ENCODE peak calls at places on chromosomes 2 and 18, in seven cellular contexts. P is ovary, X is tibial nerve, Z is dorsolateral prefrontal cortex, V is A549, L is H1, M is kidney epithelial cell. C is an unnamed sample.

GRCh38 chr2:166334800-166335199 is 40.9 kb downstream of the SCN9A start:
- DNase-seq in P (no peak), X (no peak), Z (no peak), V (no peak), L (no peak), M (no peak), C (no peak)

GRCh38 chr18:27120246-27120645 is 64.9 kb downstream of the CHST9 start:
- DNase-seq in P (no peak), X (no peak), Z (no peak), V (no peak), L (no peak), M (peak), C (no peak)

GRCh38 chr2:74005786-74006185 is 21.1 kb downstream of the TET3 start:
- DNase-seq in P (no peak), X (no peak), Z (no peak), V (no peak), L (no peak), M (no peak), C (no peak)

GRCh38 chr2:162116372-162116771 is 35.7 kb downstream of the GCG start:
- DNase-seq in P (no peak), X (no peak), Z (no peak), V (no peak), L (no peak), M (no peak), C (no peak)

GRCh38 chr2:68487773-68488355 is 20.5 kb downstream of the APLF start:
- DNase-seq in P (no peak), X (no peak), Z (no peak), V (peak), L (no peak), M (no peak), C (no peak)

GRCh38 chr2:44522846-44523245 is 161.1 kb downstream of the CAMKMT start:
- DNase-seq in P (no peak), X (no peak), Z (no peak), V (no peak), L (no peak), M (no peak), C (no peak)

GRCh38 chr18:35172009-35172408 is 68.8 kb upstream of the ZNF397 start:
- DNase-seq in P (no peak), X (no peak), Z (no peak), V (no peak), L (no peak), M (no peak), C (no peak)

GRCh38 chr2:39311469-39311868 is 67.7 kb upstream of the CDKL4 start:
- DNase-seq in P (no peak), X (no peak), Z (no peak), V (no peak), L (no peak), M (no peak), C (no peak)

GRCh38 chr2:217713395-217714267 is 289.2 kb downstream of the TNS1 start:
- DNase-seq in P (peak), X (peak), Z (peak), V (peak), L (peak), M (no peak), C (peak)

GRCh38 chr2:39488450-39488849 is 51.4 kb upstream of the MAP4K3 start:
- DNase-seq in P (peak), X (no peak), Z (no peak), V (no peak), L (no peak), M (peak), C (peak)

GRCh38 chr2:38218583-38218982 is 142.6 kb upstream of the CYP1B1 start:
- DNase-seq in P (no peak), X (no peak), Z (no peak), V (no peak), L (no peak), M (no peak), C (no peak)

GRCh38 chr2:120737802-120738516 is 2.3 kb downstream of the GLI2 start:
- DNase-seq in P (peak), X (no peak), Z (no peak), V (no peak), L (no peak), M (no peak), C (peak)

GRCh38 chr2:10159086-10159485 is 36.5 kb downstream of the RRM2 start:
- DNase-seq in P (no peak), X (no peak), Z (no peak), V (no peak), L (no peak), M (no peak), C (no peak)

GRCh38 chr2:20596973-20597867 is 53.7 kb downstream of the HS1BP3 start:
- DNase-seq in P (peak), X (peak), Z (no peak), V (no peak), L (no peak), M (no peak), C (no peak)

GRCh38 chr2:44579136-44579836 is 217.5 kb downstream of the CAMKMT start:
- DNase-seq in P (no peak), X (no peak), Z (no peak), V (no peak), L (no peak), M (no peak), C (no peak)

GRCh38 chr2:223601932-223602676 is at the start of gene SCG2:
- DNase-seq in P (peak), X (peak), Z (peak), V (peak), L (peak), M (peak), C (peak)

GRCh38 chr2:112065966-112066365 is 10.9 kb downstream of the TMEM87B start:
- DNase-seq in P (no peak), X (no peak), Z (no peak), V (no peak), L (no peak), M (peak), C (no peak)

GRCh38 chr18:71807586-71807985 is 736.6 kb downstream of the CBLN2 start:
- DNase-seq in P (no peak), X (no peak), Z (no peak), V (no peak), L (no peak), M (no peak), C (no peak)

GRCh38 chr2:2764739-2765138 is 433.7 kb upstream of the MYT1L start:
- DNase-seq in P (no peak), X (no peak), Z (no peak), V (no peak), L (no peak), M (no peak), C (no peak)

GRCh38 chr2:128279786-128280701 is 38.6 kb downstream of the HS6ST1 start:
- DNase-seq in P (no peak), X (no peak), Z (no peak), V (no peak), L (no peak), M (no peak), C (no peak)

GRCh38 chr2:181468313-181468712 is 11.1 kb downstream of the ITGA4 start:
- DNase-seq in P (no peak), X (no peak), Z (no peak), V (no peak), L (no peak), M (no peak), C (no peak)

GRCh38 chr18:79381811-79382311 is 13.9 kb upstream of the NFATC1 start:
- DNase-seq in P (no peak), X (no peak), Z (no peak), V (no peak), L (no peak), M (no peak), C (no peak)

GRCh38 chr2:104862061-104862941 is 8.4 kb downstream of the POU3F3 start:
- DNase-seq in P (no peak), X (no peak), Z (no peak), V (no peak), L (no peak), M (no peak), C (no peak)

GRCh38 chr2:240981273-240981672 is 17.1 kb upstream of the SNED1 start:
- DNase-seq in P (no peak), X (no peak), Z (no peak), V (no peak), L (no peak), M (no peak), C (no peak)

GRCh38 chr18:39806519-39806918 is 2148.5 kb upstream of the PIK3C3 start:
- DNase-seq in P (no peak), X (no peak), Z (no peak), V (no peak), L (no peak), M (no peak), C (no peak)

GRCh38 chr18:44342946-44343345 is 337.7 kb upstream of the SETBP1 start:
- DNase-seq in P (no peak), X (no peak), Z (no peak), V (no peak), L (no peak), M (no peak), C (no peak)
- H3K4me3 ChIP-seq in P (no peak), X (no peak), Z (no peak), V (no peak), L (no peak), M (no peak), C (no peak)

GRCh38 chr2:11745613-11746375 is 638 bp upstream of the LPIN1 start:
- DNase-seq in P (peak), X (no peak), Z (peak), V (no peak), L (no peak), M (no peak), C (no peak)
- H3K4me3 ChIP-seq in P (peak), X (peak), Z (peak), V (peak), L (peak), M (no peak), C (no peak)

GRCh38 chr2:98446850-98447249 is 2.2 kb downstream of the INPP4A start:
- DNase-seq in P (no peak), X (no peak), Z (no peak), V (no peak), L (no peak), M (no peak), C (no peak)
- H3K4me3 ChIP-seq in P (no peak), X (no peak), Z (peak), V (no peak), L (peak), M (no peak), C (no peak)

GRCh38 chr2:189579585-189579984 is 1.0 kb downstream of the SLC40A1 start:
- DNase-seq in P (no peak), X (no peak), Z (no peak), V (no peak), L (no peak), M (no peak), C (peak)

GRCh38 chr2:189580267-189580661 is 322 bp downstream of the SLC40A1 start:
- DNase-seq in P (peak), X (no peak), Z (no peak), V (peak), L (no peak), M (no peak), C (peak)

GRCh38 chr2:189577108-189577507 is 3.5 kb downstream of the SLC40A1 start:
- DNase-seq in P (no peak), X (no peak), Z (no peak), V (no peak), L (no peak), M (no peak), C (no peak)

GRCh38 chr2:189576361-189576760 is 4.2 kb downstream of the SLC40A1 start:
- DNase-seq in P (no peak), X (peak), Z (no peak), V (no peak), L (no peak), M (no peak), C (no peak)

DNA sequence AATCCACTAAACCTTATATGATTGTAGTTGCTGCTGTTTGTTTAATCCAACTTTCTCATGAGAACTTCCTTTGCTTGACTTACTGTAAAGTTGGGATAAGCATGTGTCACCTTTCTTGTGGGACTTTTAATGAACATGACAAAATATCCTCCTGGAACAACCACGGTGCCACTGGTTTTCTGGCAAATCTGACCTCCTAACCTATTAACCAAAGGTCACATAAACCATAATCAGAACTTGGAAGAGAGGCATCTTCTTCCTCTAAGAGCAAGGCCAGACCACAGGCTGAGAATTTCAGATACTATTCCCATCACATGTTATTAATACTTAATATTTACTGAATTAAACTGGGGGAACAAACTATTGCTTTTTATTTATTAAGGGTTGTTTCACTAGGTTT is 2.3 kb downstream of the SLC40A1 start:
- DNase-seq in P (no peak), X (no peak), Z (no peak), V (no peak), L (no peak), M (no peak), C (no peak)
- H3K4me3 ChIP-seq in P (peak), X (no peak), Z (peak), V (no peak), L (no peak), M (no peak), C (no peak)

GRCh38 chr18:24726727-24727539 is 266.5 kb downstream of the HRH4 start:
- DNase-seq in P (peak), X (peak), Z (peak), V (peak), L (no peak), M (peak), C (peak)
- H3K4me3 ChIP-seq in P (no peak), X (no peak), Z (peak), V (no peak), L (no peak), M (no peak), C (no peak)

GRCh38 chr2:203934711-203935438 is 1.7 kb upstream of the ICOS start:
- DNase-seq in P (no peak), X (no peak), Z (no peak), V (no peak), L (no peak), M (no peak), C (no peak)

GRCh38 chr2:203935568-203935967 is 995 bp upstream of the ICOS start:
- DNase-seq in P (no peak), X (no peak), Z (no peak), V (no peak), L (no peak), M (no peak), C (no peak)

GRCh38 chr2:203936535-203936934 is at the start of gene ICOS:
- DNase-seq in P (no peak), X (no peak), Z (no peak), V (no peak), L (no peak), M (no peak), C (no peak)

GRCh38 chr2:203934006-203934632 is 2.4 kb upstream of the ICOS start:
- DNase-seq in P (no peak), X (no peak), Z (no peak), V (no peak), L (no peak), M (no peak), C (no peak)

GRCh38 chr2:203936949-203937348 is 386 bp downstream of the ICOS start:
- DNase-seq in P (no peak), X (no peak), Z (no peak), V (no peak), L (no peak), M (no peak), C (no peak)
- H3K4me3 ChIP-seq in P (no peak), X (peak), Z (no peak), V (no peak), L (no peak), M (no peak), C (no peak)